ENCODE peak calls at places on chromosomes 5 and 9, in five cellular contexts. One of them, this sample, is unnamed.

GRCh38 chr9:125631391-125632085 is 75.5 kb downstream of the MAPKAP1 start:
- DNase-seq in neuronal stem cell: no peak
- DNase-seq in IMR-90: peak; percentile 57
- DNase-seq in mesenchymal stem cell: peak; percentile 63
- DNase-seq in trophoblast cell: peak; percentile 76
- DNase-seq in this sample: no peak

GRCh38 chr9:109117856-109118801 is 1.6 kb downstream of the TMEM245 start:
- DNase-seq in neuronal stem cell: no peak
- DNase-seq in IMR-90: peak; percentile 89
- DNase-seq in mesenchymal stem cell: peak; percentile 96
- DNase-seq in trophoblast cell: peak; percentile 38
- DNase-seq in this sample: no peak

GRCh38 chr9:18632624-18633407 is 158.9 kb downstream of the ADAMTSL1 start:
- DNase-seq in neuronal stem cell: no peak
- DNase-seq in IMR-90: peak; percentile 90
- DNase-seq in mesenchymal stem cell: peak; percentile 76
- DNase-seq in trophoblast cell: no peak
- DNase-seq in this sample: no peak

GRCh38 chr5:115267617-115268016 is 4.9 kb upstream of the PGGT1B start:
- DNase-seq in neuronal stem cell: no peak
- DNase-seq in IMR-90: peak; percentile 83
- DNase-seq in mesenchymal stem cell: peak; percentile 14
- DNase-seq in trophoblast cell: no peak
- DNase-seq in this sample: no peak

GRCh38 chr9:38671372-38671731 is 48.6 kb downstream of the FAM240B start:
- DNase-seq in neuronal stem cell: no peak
- DNase-seq in IMR-90: no peak
- DNase-seq in mesenchymal stem cell: no peak
- DNase-seq in trophoblast cell: no peak
- DNase-seq in this sample: no peak

GRCh38 chr5:137345396-137345795 is 153.7 kb downstream of the SPOCK1 start:
- DNase-seq in neuronal stem cell: no peak
- DNase-seq in IMR-90: no peak
- DNase-seq in mesenchymal stem cell: no peak
- DNase-seq in trophoblast cell: no peak
- DNase-seq in this sample: no peak

GRCh38 chr5:13917061-13917460 is 27.4 kb downstream of the DNAH5 start:
- DNase-seq in neuronal stem cell: no peak
- DNase-seq in IMR-90: no peak
- DNase-seq in mesenchymal stem cell: no peak
- DNase-seq in trophoblast cell: no peak
- DNase-seq in this sample: no peak

GRCh38 chr9:19156805-19157204 is 29.5 kb upstream of the PLIN2 start:
- DNase-seq in neuronal stem cell: no peak
- DNase-seq in IMR-90: no peak
- DNase-seq in mesenchymal stem cell: no peak
- DNase-seq in trophoblast cell: no peak
- DNase-seq in this sample: no peak

GRCh38 chr5:131854134-131854533 is 57.3 kb upstream of the FNIP1 start:
- DNase-seq in neuronal stem cell: no peak
- DNase-seq in IMR-90: peak; percentile 10
- DNase-seq in mesenchymal stem cell: peak; percentile 3
- DNase-seq in trophoblast cell: no peak
- DNase-seq in this sample: no peak

GRCh38 chr5:142686210-142686734 is 382 bp upstream of the FGF1 start:
- DNase-seq in neuronal stem cell: no peak
- DNase-seq in IMR-90: peak; percentile 40
- DNase-seq in mesenchymal stem cell: peak; percentile 71
- DNase-seq in trophoblast cell: peak; percentile 62
- DNase-seq in this sample: no peak

GRCh38 chr9:36328798-36329411 is 70.7 kb upstream of the GNE start:
- DNase-seq in neuronal stem cell: peak; percentile 45
- DNase-seq in IMR-90: peak; percentile 80
- DNase-seq in mesenchymal stem cell: peak; percentile 78
- DNase-seq in trophoblast cell: peak; percentile 91
- DNase-seq in this sample: no peak

GRCh38 chr5:73355083-73355482 is 93.5 kb downstream of the FOXD1 start:
- DNase-seq in neuronal stem cell: no peak
- DNase-seq in IMR-90: peak; percentile 54
- DNase-seq in mesenchymal stem cell: no peak
- DNase-seq in trophoblast cell: no peak
- DNase-seq in this sample: no peak

GRCh38 chr5:176497852-176498251 is 39.4 kb downstream of the RNF44 start:
- DNase-seq in neuronal stem cell: no peak
- DNase-seq in IMR-90: peak; percentile 19
- DNase-seq in mesenchymal stem cell: no peak
- DNase-seq in trophoblast cell: peak; percentile 16
- DNase-seq in this sample: no peak

GRCh38 chr5:96661841-96662724 is at the start of gene CAST:
- DNase-seq in neuronal stem cell: peak; percentile 84
- DNase-seq in IMR-90: peak; percentile 85
- DNase-seq in mesenchymal stem cell: peak; percentile 94
- DNase-seq in trophoblast cell: peak; percentile 86
- DNase-seq in this sample: peak; percentile 95

GRCh38 chr5:16508730-16509531 is 43.3 kb upstream of the ZNF622 start:
- DNase-seq in neuronal stem cell: no peak
- DNase-seq in IMR-90: no peak
- DNase-seq in mesenchymal stem cell: no peak
- DNase-seq in trophoblast cell: peak; percentile 34
- DNase-seq in this sample: peak; percentile 74

GRCh38 chr5:17365326-17365725 is 132.7 kb upstream of the TAF11L2 start:
- DNase-seq in neuronal stem cell: no peak
- DNase-seq in IMR-90: peak; percentile 32
- DNase-seq in mesenchymal stem cell: no peak
- DNase-seq in trophoblast cell: no peak
- DNase-seq in this sample: no peak

GRCh38 chr5:965604-966344 is 42.8 kb upstream of the NKD2 start:
- DNase-seq in neuronal stem cell: no peak
- DNase-seq in IMR-90: no peak
- DNase-seq in mesenchymal stem cell: no peak
- DNase-seq in trophoblast cell: no peak
- DNase-seq in this sample: no peak

GRCh38 chr9:5466776-5467175 is 16.4 kb downstream of the CD274 start:
- DNase-seq in neuronal stem cell: no peak
- DNase-seq in IMR-90: no peak
- DNase-seq in mesenchymal stem cell: no peak
- DNase-seq in trophoblast cell: no peak
- DNase-seq in this sample: no peak

GRCh38 chr5:142826741-142827492 is 56.7 kb downstream of the ARHGAP26 start:
- DNase-seq in neuronal stem cell: no peak
- DNase-seq in IMR-90: peak; percentile 75
- DNase-seq in mesenchymal stem cell: no peak
- DNase-seq in trophoblast cell: peak; percentile 79
- DNase-seq in this sample: no peak

GRCh38 chr9:113590991-113591898 is 127.7 kb downstream of the RGS3 start:
- DNase-seq in neuronal stem cell: peak; percentile 79
- DNase-seq in IMR-90: peak; percentile 62
- DNase-seq in mesenchymal stem cell: peak; percentile 80
- DNase-seq in trophoblast cell: peak; percentile 87
- DNase-seq in this sample: peak; percentile 93

GRCh38 chr5:80071510-80072021 is 36.4 kb downstream of the THBS4 start:
- DNase-seq in neuronal stem cell: no peak
- DNase-seq in IMR-90: no peak
- DNase-seq in mesenchymal stem cell: no peak
- DNase-seq in trophoblast cell: peak; percentile 55
- DNase-seq in this sample: no peak

GRCh38 chr9:119934497-119934896 is 565.3 kb upstream of the BRINP1 start:
- DNase-seq in neuronal stem cell: no peak
- DNase-seq in IMR-90: no peak
- DNase-seq in mesenchymal stem cell: no peak
- DNase-seq in trophoblast cell: no peak
- DNase-seq in this sample: no peak

GRCh38 chr5:58459276-58459859 is 518 bp downstream of the PLK2 start:
- DNase-seq in neuronal stem cell: no peak
- DNase-seq in IMR-90: peak; percentile 38
- DNase-seq in mesenchymal stem cell: peak; percentile 64
- DNase-seq in trophoblast cell: peak; percentile 61
- DNase-seq in this sample: peak; percentile 33

GRCh38 chr9:135090547-135090946 is 3.1 kb downstream of the OLFM1 start:
- DNase-seq in neuronal stem cell: no peak
- DNase-seq in IMR-90: no peak
- DNase-seq in mesenchymal stem cell: no peak
- DNase-seq in trophoblast cell: peak; percentile 17
- DNase-seq in this sample: no peak

GRCh38 chr9:131614340-131614739 is 69.0 kb downstream of the PRRT1B start:
- DNase-seq in neuronal stem cell: no peak
- DNase-seq in IMR-90: no peak
- DNase-seq in mesenchymal stem cell: no peak
- DNase-seq in trophoblast cell: no peak
- DNase-seq in this sample: no peak

GRCh38 chr5:132822650-132823480 is 7.6 kb downstream of the SHROOM1 start:
- DNase-seq in neuronal stem cell: no peak
- DNase-seq in IMR-90: no peak
- DNase-seq in mesenchymal stem cell: peak; percentile 44
- DNase-seq in trophoblast cell: peak; percentile 34
- DNase-seq in this sample: peak; percentile 92

GRCh38 chr5:85614482-85614881 is 1003.3 kb upstream of the COX7C start:
- DNase-seq in neuronal stem cell: no peak
- DNase-seq in IMR-90: no peak
- DNase-seq in mesenchymal stem cell: no peak
- DNase-seq in trophoblast cell: peak; percentile 4
- DNase-seq in this sample: no peak

GRCh38 chr9:134294228-134295071 is 31.8 kb upstream of the RXRA start:
- DNase-seq in neuronal stem cell: no peak
- DNase-seq in IMR-90: no peak
- DNase-seq in mesenchymal stem cell: no peak
- DNase-seq in trophoblast cell: no peak
- DNase-seq in this sample: no peak

GRCh38 chr9:135249191-135249590 is 161.7 kb downstream of the OLFM1 start:
- DNase-seq in neuronal stem cell: no peak
- DNase-seq in IMR-90: no peak
- DNase-seq in mesenchymal stem cell: no peak
- DNase-seq in trophoblast cell: no peak
- DNase-seq in this sample: no peak

GRCh38 chr9:70133253-70134208 is 89.9 kb downstream of the MAMDC2 start:
- DNase-seq in neuronal stem cell: no peak
- DNase-seq in IMR-90: no peak
- DNase-seq in mesenchymal stem cell: no peak
- DNase-seq in trophoblast cell: no peak
- DNase-seq in this sample: no peak
- H3K9ac ChIP-seq in neuronal stem cell: no peak overlapping the region
- H3K9ac ChIP-seq in IMR-90: no peak overlapping the region
- H3K9ac ChIP-seq in mesenchymal stem cell: no peak overlapping the region
- H3K9ac ChIP-seq in trophoblast cell: no peak overlapping the region
- H3K9ac ChIP-seq in this sample: no peak overlapping the region

DNA sequence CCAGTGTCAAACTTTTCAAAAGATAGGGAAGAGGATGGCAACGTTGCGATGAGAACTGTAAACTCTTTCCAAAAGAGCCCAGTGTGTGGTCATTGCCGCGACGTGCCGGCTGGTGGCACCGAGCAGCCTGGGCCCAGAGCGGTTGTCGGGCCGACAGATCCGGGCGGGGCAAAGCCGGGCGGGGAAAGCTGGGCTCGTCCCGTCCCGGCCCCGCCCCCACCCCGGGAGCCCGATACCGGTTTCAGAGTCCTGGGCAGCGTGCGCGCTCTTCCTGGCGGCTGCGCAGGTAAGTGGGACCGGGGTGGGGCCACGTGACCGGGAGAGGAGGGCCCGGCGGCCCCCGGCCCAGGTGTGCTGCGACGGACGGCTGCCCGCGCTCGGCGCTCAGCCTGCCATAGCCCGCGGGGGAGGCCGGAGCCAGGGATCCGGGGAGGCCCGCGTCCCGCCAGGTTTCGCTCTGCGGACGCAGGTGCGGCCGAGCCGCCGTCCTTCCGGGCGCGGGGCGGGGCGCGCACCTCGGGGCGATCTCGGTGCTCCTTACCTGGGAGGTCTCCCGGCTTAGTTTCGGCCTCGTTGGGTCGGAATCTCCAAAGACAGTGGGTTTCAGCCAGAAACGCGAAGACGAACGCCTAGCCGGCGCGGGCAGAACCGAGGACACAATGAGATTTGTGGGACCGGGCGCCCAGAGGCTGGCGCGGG is at the start of gene MARVELD2:
- DNase-seq in neuronal stem cell: peak; percentile 47
- DNase-seq in IMR-90: peak; percentile 6
- DNase-seq in mesenchymal stem cell: peak; percentile 51
- DNase-seq in trophoblast cell: peak; percentile 84
- DNase-seq in this sample: peak; percentile 94
- H3K14ac ChIP-seq in neuronal stem cell: no peak within 1 kb of the TSS
- H3K14ac ChIP-seq in IMR-90: no peak within 1 kb of the TSS
- H3K14ac ChIP-seq in mesenchymal stem cell: no peak within 1 kb of the TSS
- H3K14ac ChIP-seq in trophoblast cell: peak within 1 kb of the TSS; percentile 93
- H3K14ac ChIP-seq in this sample: peak within 1 kb of the TSS; percentile 95

GRCh38 chr5:95631265-95631957 is 11.5 kb downstream of the GPR150 start:
- DNase-seq in neuronal stem cell: no peak
- DNase-seq in IMR-90: peak; percentile 89
- DNase-seq in mesenchymal stem cell: peak; percentile 82
- DNase-seq in trophoblast cell: peak; percentile 34
- DNase-seq in this sample: no peak
- H3K9ac ChIP-seq in neuronal stem cell: no peak overlapping the region
- H3K9ac ChIP-seq in IMR-90: no peak overlapping the region
- H3K9ac ChIP-seq in mesenchymal stem cell: peak overlapping the region; percentile 44
- H3K9ac ChIP-seq in trophoblast cell: no peak overlapping the region
- H3K9ac ChIP-seq in this sample: no peak overlapping the region

GRCh38 chr9:89433826-89434225 is 64.1 kb downstream of the SEMA4D start:
- DNase-seq in neuronal stem cell: no peak
- DNase-seq in IMR-90: peak; percentile 76
- DNase-seq in mesenchymal stem cell: peak; percentile 53
- DNase-seq in trophoblast cell: peak; percentile 99
- DNase-seq in this sample: no peak
- H3K14ac ChIP-seq in neuronal stem cell: no peak overlapping the region
- H3K14ac ChIP-seq in IMR-90: no peak overlapping the region
- H3K14ac ChIP-seq in mesenchymal stem cell: no peak overlapping the region
- H3K14ac ChIP-seq in trophoblast cell: no peak overlapping the region
- H3K14ac ChIP-seq in this sample: peak overlapping the region; percentile 32

DNA sequence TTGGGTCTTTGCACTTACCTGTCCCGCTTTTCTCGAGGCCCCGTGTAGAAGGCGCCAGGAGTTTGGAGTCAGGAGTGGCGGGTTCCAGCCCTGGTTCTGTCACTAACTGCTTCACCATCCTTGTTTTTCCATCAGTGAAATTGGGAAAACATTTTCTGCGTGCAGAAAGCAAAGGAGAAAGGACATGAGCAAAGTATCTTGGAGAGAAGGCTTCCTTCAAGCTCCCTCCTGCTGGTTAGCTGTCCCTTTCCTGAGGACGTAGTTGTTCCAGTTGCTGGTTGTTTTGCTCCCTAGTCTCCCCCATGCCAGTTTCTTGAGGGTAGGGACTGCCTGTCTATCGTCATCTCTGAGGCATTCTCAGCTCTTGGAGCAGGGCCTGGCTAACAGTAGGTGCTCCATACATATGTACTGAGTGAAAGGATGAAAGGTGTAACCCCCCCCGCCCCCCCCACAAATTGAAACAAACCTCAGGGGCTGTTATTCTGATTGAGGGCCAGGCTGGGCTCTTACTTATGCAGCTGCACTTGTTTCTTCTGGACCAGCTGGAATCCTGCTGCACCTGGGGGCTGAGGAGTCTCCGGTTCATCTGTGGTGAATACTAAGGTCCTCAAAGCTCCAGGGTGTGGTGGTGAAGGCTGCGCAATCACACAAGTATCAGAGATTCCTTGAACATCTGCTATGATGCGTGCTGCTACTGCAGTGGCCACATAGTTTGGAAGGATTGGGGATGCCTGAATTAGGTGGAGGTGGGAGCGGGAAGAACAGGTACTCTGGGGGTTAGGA is 1.0 kb downstream of the SMIM3 start:
- DNase-seq in neuronal stem cell: no peak
- DNase-seq in IMR-90: peak; percentile 66
- DNase-seq in mesenchymal stem cell: peak; percentile 41
- DNase-seq in trophoblast cell: no peak
- DNase-seq in this sample: peak; percentile 93
- H3K9ac ChIP-seq in neuronal stem cell: peak overlapping the region; percentile 92
- H3K9ac ChIP-seq in IMR-90: peak overlapping the region; percentile 89
- H3K9ac ChIP-seq in mesenchymal stem cell: peak overlapping the region; percentile 96
- H3K9ac ChIP-seq in trophoblast cell: no peak overlapping the region
- H3K9ac ChIP-seq in this sample: peak overlapping the region; percentile 84

GRCh38 chr5:145495171-145495570 is 340.0 kb downstream of the PRELID2 start:
- DNase-seq in neuronal stem cell: no peak
- DNase-seq in IMR-90: no peak
- DNase-seq in mesenchymal stem cell: no peak
- DNase-seq in trophoblast cell: no peak
- DNase-seq in this sample: no peak
- H3K14ac ChIP-seq in neuronal stem cell: no peak overlapping the region
- H3K14ac ChIP-seq in IMR-90: peak overlapping the region; percentile 47
- H3K14ac ChIP-seq in mesenchymal stem cell: no peak overlapping the region
- H3K14ac ChIP-seq in trophoblast cell: no peak overlapping the region
- H3K14ac ChIP-seq in this sample: no peak overlapping the region

This sample was measured in H9.